ENCODE peak calls at places on chromosomes 7 and 10, in seven cellular contexts. B is tibial nerve, Z is aorta, M is adipocyte, W is fibroblast of lung, G is heart left ventricle, R is tibial artery. L is an unnamed sample.

GRCh38 chr7:46131916-46132795 is 211.1 kb upstream of the IGFBP3 start:
- DNase-seq in B (no peak), R (no peak), G (no peak), Z (no peak), M (peak; percentile 57), W (no peak), L (peak; percentile 6)

GRCh38 chr10:1185911-1186692 is 129.9 kb downstream of the WDR37 start:
- DNase-seq in B (no peak), Z (peak; percentile 48), W (no peak), G (no peak), R (peak; percentile 61), M (no peak), L (peak; percentile 15)

GRCh38 chr10:5895804-5896203 is 5.8 kb downstream of the FBH1 start:
- DNase-seq in B (no peak), M (no peak), Z (no peak), G (no peak), R (peak; percentile 29), W (no peak), L (no peak)

GRCh38 chr7:133682364-133683181 is 429.7 kb downstream of the EXOC4 start:
- DNase-seq in G (no peak), B (no peak), Z (no peak), R (no peak), W (no peak), M (no peak), L (no peak)

GRCh38 chr10:1426786-1427185 is 310.5 kb downstream of the ADARB2 start:
- DNase-seq in W (no peak), R (no peak), B (no peak), G (no peak), Z (no peak), M (no peak), L (no peak)

GRCh38 chr10:58661336-58661735 is 148.7 kb downstream of the BICC1 start:
- DNase-seq in Z (no peak), M (peak; percentile 84), G (no peak), R (no peak), W (no peak), B (no peak), L (no peak)

GRCh38 chr10:69908071-69908470 is 106.4 kb downstream of the COL13A1 start:
- DNase-seq in B (no peak), W (no peak), R (no peak), G (no peak), M (no peak), Z (no peak), L (no peak)

GRCh38 chr7:116569737-116570136 is 44.9 kb downstream of the CAV1 start:
- DNase-seq in W (peak; percentile 68), G (no peak), R (no peak), Z (no peak), B (no peak), M (peak; percentile 75), L (no peak)

GRCh38 chr7:44087914-44088838 is 5.8 kb upstream of the POLM start:
- DNase-seq in Z (peak; percentile 94), G (peak; percentile 81), M (peak; percentile 84), R (peak; percentile 96), W (peak; percentile 65), B (peak; percentile 63), L (no peak)

GRCh38 chr7:40658731-40659130 is 523.9 kb downstream of the SUGCT start:
- DNase-seq in B (no peak), W (no peak), G (no peak), R (no peak), M (peak; percentile 13), Z (no peak), L (no peak)

GRCh38 chr10:15267496-15267895 is 99.0 kb upstream of the NMT2 start:
- DNase-seq in Z (no peak), G (no peak), M (no peak), B (no peak), W (no peak), R (no peak), L (no peak)

DNA sequence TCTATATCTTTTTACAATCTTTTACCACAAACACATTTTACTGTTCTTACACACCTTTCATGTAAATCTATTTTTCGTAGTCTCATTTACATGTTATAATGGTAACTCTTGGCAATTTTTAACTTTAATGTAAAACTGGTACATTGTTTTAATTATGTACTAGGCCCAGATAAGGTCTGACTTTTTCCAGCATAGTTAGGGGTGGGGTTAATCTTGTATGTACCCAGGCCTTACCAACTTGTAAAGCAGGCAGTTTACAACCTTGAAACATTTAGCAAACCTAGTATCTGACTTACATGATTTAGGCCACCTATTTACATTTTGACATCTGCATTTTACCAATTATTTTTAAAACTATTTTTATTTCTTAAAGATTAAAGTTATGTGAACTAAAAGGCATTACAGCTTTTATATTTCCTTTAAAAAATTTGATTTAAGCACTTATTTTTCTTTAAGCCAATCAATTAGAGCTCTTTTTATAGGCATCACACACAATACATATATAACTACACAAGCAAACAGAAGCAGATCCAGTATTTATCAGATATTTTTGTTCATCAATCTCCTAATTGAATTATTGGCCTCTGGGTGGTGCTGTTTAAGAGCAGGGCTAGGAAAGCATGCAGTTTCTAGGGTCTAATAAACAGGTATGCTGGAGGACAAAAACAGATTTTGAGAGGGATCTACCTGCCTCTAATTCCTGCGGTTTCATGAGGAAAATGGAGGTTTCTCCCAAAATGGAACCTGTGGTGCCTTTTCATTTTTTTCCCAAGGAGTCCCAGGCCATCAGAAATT is 19.7 kb upstream of the CROT start:
- DNase-seq in W (no peak), R (no peak), M (no peak), G (no peak), Z (no peak), B (no peak), L (no peak)
- H3K9me3 ChIP-seq in W (peaks cover 3% of the 10 kb centered on the region), R (peaks cover 4% of the 10 kb centered on the region), M (peaks cover 27% of the 10 kb centered on the region), G (peaks cover 54% of the 10 kb centered on the region), Z (peaks cover 13% of the 10 kb centered on the region), B (no peaks in the 10 kb centered on the region), L (peaks cover 32% of the 10 kb centered on the region)

DNA sequence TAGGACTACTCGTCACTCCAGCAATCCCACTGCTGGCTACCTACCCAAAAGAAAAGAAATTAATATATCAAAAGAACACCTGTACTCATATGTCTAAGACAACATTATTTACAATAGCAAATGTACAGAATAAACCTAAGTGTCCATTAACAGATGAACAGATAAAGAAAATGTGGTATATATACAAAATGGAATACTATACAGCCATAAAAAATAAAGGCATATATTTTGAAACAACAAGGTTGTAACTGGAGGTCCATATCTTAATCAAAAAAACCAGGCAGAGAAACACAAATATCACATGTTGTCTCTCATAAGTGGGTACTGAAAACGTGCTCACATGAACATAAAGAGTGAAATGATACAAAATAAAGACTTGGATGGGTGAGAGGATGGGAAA is 1073.3 kb upstream of the PHF14 start:
- DNase-seq in W (no peak), B (no peak), G (no peak), M (no peak), R (no peak), Z (no peak), L (no peak)
- H3K9me3 ChIP-seq in W (no peaks in the 10 kb centered on the region), B (no peaks in the 10 kb centered on the region), G (peaks cover 35% of the 10 kb centered on the region), M (peaks cover 6% of the 10 kb centered on the region), R (no peaks in the 10 kb centered on the region), Z (no peaks in the 10 kb centered on the region), L (no peaks in the 10 kb centered on the region)

DNA sequence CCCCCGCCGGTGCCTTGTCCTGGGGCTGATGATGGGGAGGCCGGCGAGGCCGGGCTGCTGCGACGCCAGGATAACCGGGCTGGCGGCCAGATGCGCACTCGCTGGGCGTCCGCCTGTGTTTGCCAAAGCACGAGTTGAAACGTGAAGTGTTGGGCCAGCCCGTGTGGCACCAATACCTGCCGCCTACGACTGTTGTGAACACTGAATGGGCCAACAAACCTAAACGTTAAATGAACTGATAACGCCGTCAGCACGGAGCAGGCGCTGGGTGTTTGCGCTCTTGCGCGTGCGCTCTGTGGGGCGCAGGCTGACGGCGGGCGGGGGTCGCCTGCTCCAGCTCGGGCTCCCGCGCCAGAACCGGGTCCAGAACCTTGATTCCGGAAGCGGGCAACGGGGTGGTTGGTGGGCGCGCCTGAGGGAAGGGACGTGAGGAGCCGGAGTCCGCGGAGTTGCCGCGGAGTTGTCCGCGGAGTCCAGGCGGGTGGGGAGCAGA is 662 bp downstream of the CYP2E1 start:
- DNase-seq in M (peak; percentile 12), R (no peak), Z (no peak), W (no peak), B (no peak), G (no peak), L (peak; percentile 79)
- H3K9me3 ChIP-seq in M (peaks cover 7% of the 10 kb centered on the region), R (no peaks in the 10 kb centered on the region), Z (peaks cover 8% of the 10 kb centered on the region), W (no peaks in the 10 kb centered on the region), B (no peaks in the 10 kb centered on the region), G (peaks cover 14% of the 10 kb centered on the region), L (peaks cover 14% of the 10 kb centered on the region)

GRCh38 chr7:146591976-146592375 is 475.4 kb downstream of the CNTNAP2 start:
- DNase-seq in R (no peak), G (no peak), Z (no peak), M (no peak), W (no peak), B (no peak), L (no peak)
- H3K9me3 ChIP-seq in R (no peaks in the 10 kb centered on the region), G (no peaks in the 10 kb centered on the region), Z (no peaks in the 10 kb centered on the region), M (no peaks in the 10 kb centered on the region), W (no peaks in the 10 kb centered on the region), B (no peaks in the 10 kb centered on the region), L (no peaks in the 10 kb centered on the region)

GRCh38 chr10:4748726-4749443 is 77.1 kb upstream of the AKR1E2 start:
- DNase-seq in R (no peak), Z (no peak), G (no peak), W (no peak), B (no peak), M (no peak), L (no peak)
- H3K9me3 ChIP-seq in R (no peaks in the 10 kb centered on the region), Z (peaks cover 2% of the 10 kb centered on the region), G (no peaks in the 10 kb centered on the region), W (no peaks in the 10 kb centered on the region), B (no peaks in the 10 kb centered on the region), M (no peaks in the 10 kb centered on the region), L (no peaks in the 10 kb centered on the region)

DNA sequence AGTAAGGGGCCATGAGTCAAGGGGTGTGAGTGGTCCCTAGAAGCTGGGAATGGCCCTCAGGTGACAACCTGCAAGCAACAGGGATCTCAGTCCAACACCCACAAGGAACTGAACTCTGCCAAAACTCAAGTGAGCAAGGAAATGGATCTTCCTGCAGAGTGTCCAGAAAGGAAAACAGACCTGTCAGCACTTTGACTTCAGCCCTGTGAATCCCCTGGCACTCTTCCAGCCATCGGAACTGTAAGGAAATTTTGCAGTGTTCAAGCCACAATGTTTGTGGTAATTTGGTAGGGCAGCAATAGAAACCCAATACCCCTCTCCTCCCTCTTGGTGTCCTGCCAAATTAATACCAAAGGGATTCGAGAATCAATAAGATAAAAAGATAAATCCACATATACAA is 6.9 kb downstream of the LYZL1 start:
- DNase-seq in M (no peak), W (no peak), B (no peak), Z (no peak), R (no peak), G (no peak), L (no peak)
- H3K9me3 ChIP-seq in M (peaks cover 63% of the 10 kb centered on the region), W (no peaks in the 10 kb centered on the region), B (no peaks in the 10 kb centered on the region), Z (peaks cover 11% of the 10 kb centered on the region), R (no peaks in the 10 kb centered on the region), G (peaks cover 24% of the 10 kb centered on the region), L (peaks cover 2% of the 10 kb centered on the region)